ENCODE peak calls at places on chromosome 10, in eight cellular contexts. I, B, W, C, Y, E, U and D are unnamed samples.
A peak's percentile ranks its signal among the peaks of the same experiment; 100 is the strongest.

GRCh38 chr10:124742418-124743187 is 1.6 kb downstream of the FAM53B start:
- DNase-seq in I (no peak), B (no peak), W (no peak), C (peak; percentile 50), Y (no peak), E (peak; percentile 47), U (no peak), D (no peak)

GRCh38 chr10:89963446-89964102 is 262.2 kb downstream of the KIF20B start:
- DNase-seq in I (no peak), B (no peak), W (no peak), C (no peak), Y (no peak), E (no peak), U (no peak), D (no peak)

GRCh38 chr10:47364366-47364765 is 16.2 kb downstream of the RBP3 start:
- DNase-seq in I (no peak), B (no peak), W (no peak), C (no peak), Y (no peak), E (no peak), U (no peak), D (no peak)

GRCh38 chr10:22993314-22993713 is 65.5 kb downstream of the ARMC3 start:
- DNase-seq in I (no peak), B (no peak), W (no peak), C (no peak), Y (no peak), E (no peak), U (no peak), D (no peak)

GRCh38 chr10:88989423-88989822 is 1.2 kb upstream of the FAS start:
- DNase-seq in I (no peak), B (no peak), W (no peak), C (no peak), Y (no peak), E (no peak), U (no peak), D (no peak)

GRCh38 chr10:89591111-89591795 is 53.8 kb downstream of the PANK1 start:
- DNase-seq in I (peak; percentile 27), B (peak; percentile 10), W (no peak), C (no peak), Y (no peak), E (no peak), U (peak; percentile 17), D (no peak)

GRCh38 chr10:73874267-73875138 is at the start of gene CAMK2G:
- DNase-seq in I (peak; percentile 86), B (peak; percentile 81), W (peak; percentile 93), C (peak; percentile 89), Y (peak; percentile 89), E (peak; percentile 81), U (peak; percentile 84), D (peak; percentile 88)

GRCh38 chr10:119103687-119104652 is at the start of gene DENND10:
- DNase-seq in I (peak; percentile 85), B (peak; percentile 82), W (peak; percentile 90), C (peak; percentile 91), Y (peak; percentile 87), E (peak; percentile 86), U (peak; percentile 57), D (peak; percentile 85)

GRCh38 chr10:97173036-97173435 is 12.7 kb downstream of the SLIT1 start:
- DNase-seq in I (no peak), B (no peak), W (peak; percentile 29), C (no peak), Y (no peak), E (no peak), U (no peak), D (no peak)

GRCh38 chr10:126638542-126638941 is 32.0 kb downstream of the C10orf90 start:
- DNase-seq in I (no peak), B (no peak), W (no peak), C (no peak), Y (no peak), E (no peak), U (no peak), D (no peak)

GRCh38 chr10:28858641-28859040 is 181.3 kb downstream of the BAMBI start:
- DNase-seq in I (no peak), B (no peak), W (no peak), C (peak; percentile 28), Y (no peak), E (no peak), U (no peak), D (no peak)

GRCh38 chr10:58637372-58637771 is 124.7 kb downstream of the BICC1 start:
- DNase-seq in I (no peak), B (peak; percentile 17), W (no peak), C (no peak), Y (no peak), E (peak; percentile 71), U (no peak), D (no peak)

GRCh38 chr10:31929986-31930675 is 1.5 kb upstream of the ARHGAP12 start:
- DNase-seq in I (no peak), B (no peak), W (no peak), C (no peak), Y (no peak), E (no peak), U (no peak), D (no peak)

GRCh38 chr10:125225051-125225450 is 64.7 kb upstream of the CTBP2 start:
- DNase-seq in I (no peak), B (no peak), W (no peak), C (no peak), Y (no peak), E (no peak), U (no peak), D (no peak)

GRCh38 chr10:2981361-2981801 is 86.0 kb upstream of the PFKP start:
- DNase-seq in I (no peak), B (no peak), W (no peak), C (no peak), Y (no peak), E (no peak), U (no peak), D (no peak)

GRCh38 chr10:131183546-131184045 is 127.9 kb downstream of the TCERG1L start:
- DNase-seq in I (no peak), B (no peak), W (peak; percentile 36), C (no peak), Y (no peak), E (no peak), U (no peak), D (peak; percentile 43)

GRCh38 chr10:50622497-50623298 is 1.1 kb downstream of the SGMS1 start:
- DNase-seq in I (peak; percentile 34), B (peak; percentile 53), W (peak; percentile 68), C (peak; percentile 64), Y (peak; percentile 53), E (peak; percentile 17), U (peak; percentile 44), D (peak; percentile 86)

GRCh38 chr10:111109506-111110242 is 32.8 kb downstream of the ADRA2A start:
- DNase-seq in I (no peak), B (no peak), W (no peak), C (no peak), Y (no peak), E (no peak), U (no peak), D (no peak)

GRCh38 chr10:43315535-43316245 is 48.8 kb upstream of the RASGEF1A start:
- DNase-seq in I (no peak), B (no peak), W (no peak), C (no peak), Y (peak; percentile 87), E (no peak), U (no peak), D (no peak)

GRCh38 chr10:129192344-129193128 is 274.5 kb upstream of the MGMT start:
- DNase-seq in I (peak; percentile 71), B (peak; percentile 33), W (no peak), C (no peak), Y (no peak), E (no peak), U (peak; percentile 11), D (no peak)

GRCh38 chr10:12279281-12279680 is 70.1 kb upstream of the CAMK1D start:
- DNase-seq in I (no peak), B (no peak), W (peak; percentile 76), C (no peak), Y (no peak), E (no peak), U (no peak), D (no peak)

GRCh38 chr10:16141499-16141898 is 281.2 kb upstream of the MINDY3 start:
- DNase-seq in I (no peak), B (no peak), W (no peak), C (no peak), Y (no peak), E (no peak), U (no peak), D (no peak)
- TF ChIP-seq CTCF in I (no peak), B (no peak), W (no peak), C (no peak), Y (no peak), E (no peak), U (no peak), D (no peak)

GRCh38 chr10:77926566-77927342 is at the start of gene DLG5:
- DNase-seq in I (peak; percentile 73), B (peak; percentile 80), W (peak; percentile 88), C (peak; percentile 72), Y (peak; percentile 75), E (peak; percentile 55), U (peak; percentile 68), D (peak; percentile 78)
- H3K27ac ChIP-seq in I (peak within 1 kb of the TSS; percentile 73), B (peak within 1 kb of the TSS; percentile 79), W (peak within 1 kb of the TSS; percentile 73), C (peak within 1 kb of the TSS; percentile 89), Y (peak within 1 kb of the TSS; percentile 81), E (peak within 1 kb of the TSS; percentile 99), U (peak within 1 kb of the TSS; percentile 35), D (peak within 1 kb of the TSS; percentile 75)

GRCh38 chr10:133161486-133162051 is 1.6 kb downstream of the KNDC1 start:
- DNase-seq in I (no peak), B (no peak), W (peak; percentile 60), C (no peak), Y (no peak), E (no peak), U (no peak), D (no peak)
- H3K4me3 ChIP-seq in I (peak overlapping the region; percentile 63), B (peak overlapping the region; percentile 52), W (peak overlapping the region; percentile 44), C (peak overlapping the region; percentile 63), Y (no peak overlapping the region), E (no peak overlapping the region), U (no peak overlapping the region), D (no peak overlapping the region)

DNA sequence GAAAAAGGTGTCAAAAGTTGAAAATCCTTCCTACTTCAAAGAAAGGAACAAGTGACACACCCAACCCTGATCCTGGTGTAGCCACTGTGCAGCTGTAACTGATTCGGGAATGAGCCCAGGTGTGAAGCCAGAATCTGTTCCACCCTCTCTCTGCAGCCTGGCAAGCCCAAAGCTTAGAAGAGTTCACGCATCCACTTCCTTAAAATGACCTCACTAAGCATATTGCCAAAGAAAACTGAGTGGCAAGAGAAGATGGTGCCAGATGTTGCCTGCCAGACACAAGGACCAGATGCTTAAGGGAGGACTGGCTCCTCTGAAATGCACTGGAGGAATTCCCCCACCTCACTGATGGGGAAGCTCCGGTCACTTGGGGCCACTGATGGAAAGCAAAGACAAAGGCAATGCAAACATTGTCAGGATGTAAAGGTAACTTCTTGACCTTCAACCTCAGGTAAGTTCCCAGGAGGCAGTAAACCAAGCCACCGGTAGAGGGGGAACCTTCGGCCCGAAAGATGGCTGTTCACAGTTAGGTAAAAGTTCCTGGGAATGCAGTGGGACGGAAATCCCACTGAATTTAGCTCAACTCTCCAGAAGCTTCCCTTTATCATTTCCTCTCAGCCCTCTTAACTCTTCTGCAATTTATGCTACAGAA is 554.9 kb downstream of the KCNMA1 start:
- DNase-seq in I (no peak), B (no peak), W (no peak), C (no peak), Y (no peak), E (no peak), U (no peak), D (no peak)
- TF ChIP-seq CTCF in I (peak; percentile 7), B (no peak), W (no peak), C (peak; percentile 5), Y (no peak), E (no peak), U (no peak), D (no peak)

GRCh38 chr10:104311184-104311720 is 27.0 kb downstream of the ITPRIP start:
- DNase-seq in I (no peak), B (no peak), W (no peak), C (no peak), Y (no peak), E (no peak), U (no peak), D (no peak)
- H3K27ac ChIP-seq in I (peak overlapping the region; percentile 94), B (no peak overlapping the region), W (no peak overlapping the region), C (peak overlapping the region; percentile 70), Y (no peak overlapping the region), E (no peak overlapping the region), U (no peak overlapping the region), D (peak overlapping the region; percentile 95)